ENCODE peak calls at places on chromosomes 5 and 9, in nine cellular contexts. One of them, this sample, is unnamed.

GRCh38 chr5:989961-990530 is 18.6 kb upstream of the NKD2 start:
- DNase-seq in GM12865: no peak
- DNase-seq in OCI-LY7: no peak
- DNase-seq in mucosa of gallbladder: no peak
- DNase-seq in HFF-Myc: no peak
- DNase-seq in heart right ventricle: peak; percentile 81
- DNase-seq in breast epithelium: no peak
- DNase-seq in PC-9: peak; percentile 52
- DNase-seq in neural crest cell: peak; percentile 45
- DNase-seq in this sample: peak; percentile 66

GRCh38 chr5:158013939-158014338 is 155.0 kb upstream of the CLINT1 start:
- DNase-seq in GM12865: peak; percentile 21
- DNase-seq in OCI-LY7: peak; percentile 43
- DNase-seq in mucosa of gallbladder: peak; percentile 27
- DNase-seq in HFF-Myc: no peak
- DNase-seq in heart right ventricle: peak; percentile 32
- DNase-seq in breast epithelium: no peak
- DNase-seq in PC-9: no peak
- DNase-seq in neural crest cell: no peak
- DNase-seq in this sample: peak; percentile 51

GRCh38 chr5:3277590-3278196 is 317.9 kb upstream of the IRX1 start:
- DNase-seq in GM12865: no peak
- DNase-seq in OCI-LY7: no peak
- DNase-seq in mucosa of gallbladder: no peak
- DNase-seq in HFF-Myc: no peak
- DNase-seq in heart right ventricle: no peak
- DNase-seq in breast epithelium: no peak
- DNase-seq in PC-9: no peak
- DNase-seq in neural crest cell: no peak
- DNase-seq in this sample: peak; percentile 51

GRCh38 chr9:69946800-69947437 is 96.7 kb upstream of the MAMDC2 start:
- DNase-seq in GM12865: no peak
- DNase-seq in OCI-LY7: no peak
- DNase-seq in mucosa of gallbladder: no peak
- DNase-seq in HFF-Myc: peak; percentile 76
- DNase-seq in heart right ventricle: no peak
- DNase-seq in breast epithelium: no peak
- DNase-seq in PC-9: peak; percentile 34
- DNase-seq in neural crest cell: no peak
- DNase-seq in this sample: no peak

GRCh38 chr9:136297766-136298735 is 5.8 kb downstream of the CCDC187 start:
- DNase-seq in GM12865: no peak
- DNase-seq in OCI-LY7: no peak
- DNase-seq in mucosa of gallbladder: no peak
- DNase-seq in HFF-Myc: no peak
- DNase-seq in heart right ventricle: no peak
- DNase-seq in breast epithelium: no peak
- DNase-seq in PC-9: no peak
- DNase-seq in neural crest cell: no peak
- DNase-seq in this sample: no peak

GRCh38 chr9:27086818-27087680 is 22.0 kb upstream of the TEK start:
- DNase-seq in GM12865: no peak
- DNase-seq in OCI-LY7: no peak
- DNase-seq in mucosa of gallbladder: no peak
- DNase-seq in HFF-Myc: no peak
- DNase-seq in heart right ventricle: no peak
- DNase-seq in breast epithelium: no peak
- DNase-seq in PC-9: peak; percentile 24
- DNase-seq in neural crest cell: no peak
- DNase-seq in this sample: no peak

GRCh38 chr5:1079961-1080360 is 31.9 kb downstream of the SLC12A7 start:
- DNase-seq in GM12865: no peak
- DNase-seq in OCI-LY7: no peak
- DNase-seq in mucosa of gallbladder: no peak
- DNase-seq in HFF-Myc: no peak
- DNase-seq in heart right ventricle: no peak
- DNase-seq in breast epithelium: no peak
- DNase-seq in PC-9: no peak
- DNase-seq in neural crest cell: no peak
- DNase-seq in this sample: no peak

GRCh38 chr5:23014251-23014650 is 161.1 kb upstream of the CDH12 start:
- DNase-seq in GM12865: no peak
- DNase-seq in OCI-LY7: no peak
- DNase-seq in mucosa of gallbladder: no peak
- DNase-seq in HFF-Myc: no peak
- DNase-seq in heart right ventricle: no peak
- DNase-seq in breast epithelium: no peak
- DNase-seq in PC-9: no peak
- DNase-seq in neural crest cell: no peak
- DNase-seq in this sample: no peak

GRCh38 chr5:177362871-177363507 is 5.3 kb downstream of the RGS14 start:
- DNase-seq in GM12865: peak; percentile 86
- DNase-seq in OCI-LY7: peak; percentile 48
- DNase-seq in mucosa of gallbladder: peak; percentile 58
- DNase-seq in HFF-Myc: peak; percentile 14
- DNase-seq in heart right ventricle: peak; percentile 41
- DNase-seq in breast epithelium: peak; percentile 73
- DNase-seq in PC-9: peak; percentile 80
- DNase-seq in neural crest cell: peak; percentile 37
- DNase-seq in this sample: peak; percentile 87

GRCh38 chr5:38765461-38765861 is 80.4 kb upstream of the OSMR start:
- DNase-seq in GM12865: no peak
- DNase-seq in OCI-LY7: no peak
- DNase-seq in mucosa of gallbladder: no peak
- DNase-seq in HFF-Myc: no peak
- DNase-seq in heart right ventricle: no peak
- DNase-seq in breast epithelium: no peak
- DNase-seq in PC-9: no peak
- DNase-seq in neural crest cell: no peak
- DNase-seq in this sample: no peak

GRCh38 chr9:114283551-114284111 is 39.3 kb upstream of the ORM1 start:
- DNase-seq in GM12865: no peak
- DNase-seq in OCI-LY7: no peak
- DNase-seq in mucosa of gallbladder: no peak
- DNase-seq in HFF-Myc: no peak
- DNase-seq in heart right ventricle: no peak
- DNase-seq in breast epithelium: no peak
- DNase-seq in PC-9: no peak
- DNase-seq in neural crest cell: no peak
- DNase-seq in this sample: no peak

GRCh38 chr5:178335287-178336030 is 102.9 kb upstream of the PHYKPL start:
- DNase-seq in GM12865: no peak
- DNase-seq in OCI-LY7: no peak
- DNase-seq in mucosa of gallbladder: no peak
- DNase-seq in HFF-Myc: no peak
- DNase-seq in heart right ventricle: no peak
- DNase-seq in breast epithelium: no peak
- DNase-seq in PC-9: no peak
- DNase-seq in neural crest cell: no peak
- DNase-seq in this sample: no peak

GRCh38 chr9:99822596-99823391 is 1.1 kb downstream of the NR4A3 start:
- DNase-seq in GM12865: peak; percentile 49
- DNase-seq in OCI-LY7: peak; percentile 39
- DNase-seq in mucosa of gallbladder: peak; percentile 18
- DNase-seq in HFF-Myc: no peak
- DNase-seq in heart right ventricle: peak; percentile 33
- DNase-seq in breast epithelium: no peak
- DNase-seq in PC-9: peak; percentile 35
- DNase-seq in neural crest cell: peak; percentile 41
- DNase-seq in this sample: peak; percentile 81

GRCh38 chr9:18442629-18443491 is 31.1 kb upstream of the ADAMTSL1 start:
- DNase-seq in GM12865: peak; percentile 83
- DNase-seq in OCI-LY7: peak; percentile 70
- DNase-seq in mucosa of gallbladder: peak; percentile 64
- DNase-seq in HFF-Myc: peak; percentile 63
- DNase-seq in heart right ventricle: peak; percentile 74
- DNase-seq in breast epithelium: peak; percentile 67
- DNase-seq in PC-9: peak; percentile 46
- DNase-seq in neural crest cell: peak; percentile 70
- DNase-seq in this sample: peak; percentile 86

GRCh38 chr9:90107021-90107771 is 502.4 kb downstream of the GADD45G start:
- DNase-seq in GM12865: no peak
- DNase-seq in OCI-LY7: no peak
- DNase-seq in mucosa of gallbladder: peak; percentile 72
- DNase-seq in HFF-Myc: peak; percentile 11
- DNase-seq in heart right ventricle: peak; percentile 79
- DNase-seq in breast epithelium: no peak
- DNase-seq in PC-9: peak; percentile 14
- DNase-seq in neural crest cell: no peak
- DNase-seq in this sample: no peak

GRCh38 chr9:114405294-114406034 is 17.7 kb upstream of the AKNA start:
- DNase-seq in GM12865: peak; percentile 85
- DNase-seq in OCI-LY7: peak; percentile 90
- DNase-seq in mucosa of gallbladder: peak; percentile 87
- DNase-seq in HFF-Myc: no peak
- DNase-seq in heart right ventricle: peak; percentile 84
- DNase-seq in breast epithelium: peak; percentile 62
- DNase-seq in PC-9: peak; percentile 76
- DNase-seq in neural crest cell: peak; percentile 76
- DNase-seq in this sample: peak; percentile 92

GRCh38 chr5:9545959-9546851 is at the start of gene SEMA5A:
- DNase-seq in GM12865: peak; percentile 19
- DNase-seq in OCI-LY7: no peak
- DNase-seq in mucosa of gallbladder: peak; percentile 64
- DNase-seq in HFF-Myc: no peak
- DNase-seq in heart right ventricle: peak; percentile 78
- DNase-seq in breast epithelium: peak; percentile 69
- DNase-seq in PC-9: peak; percentile 27
- DNase-seq in neural crest cell: peak; percentile 58
- DNase-seq in this sample: peak; percentile 73

GRCh38 chr5:127351418-127351817 is 60.8 kb downstream of the MEGF10 start:
- DNase-seq in GM12865: no peak
- DNase-seq in OCI-LY7: no peak
- DNase-seq in mucosa of gallbladder: no peak
- DNase-seq in HFF-Myc: no peak
- DNase-seq in heart right ventricle: no peak
- DNase-seq in breast epithelium: no peak
- DNase-seq in PC-9: no peak
- DNase-seq in neural crest cell: no peak
- DNase-seq in this sample: no peak

GRCh38 chr5:105954341-105954740 is 1716.4 kb downstream of the EFNA5 start:
- DNase-seq in GM12865: no peak
- DNase-seq in OCI-LY7: no peak
- DNase-seq in mucosa of gallbladder: no peak
- DNase-seq in HFF-Myc: no peak
- DNase-seq in heart right ventricle: no peak
- DNase-seq in breast epithelium: no peak
- DNase-seq in PC-9: no peak
- DNase-seq in neural crest cell: no peak
- DNase-seq in this sample: no peak

GRCh38 chr5:178106556-178107239 is 6.6 kb upstream of the N4BP3 start:
- DNase-seq in GM12865: peak; percentile 48
- DNase-seq in OCI-LY7: no peak
- DNase-seq in mucosa of gallbladder: no peak
- DNase-seq in HFF-Myc: no peak
- DNase-seq in heart right ventricle: no peak
- DNase-seq in breast epithelium: no peak
- DNase-seq in PC-9: peak; percentile 49
- DNase-seq in neural crest cell: no peak
- DNase-seq in this sample: no peak

GRCh38 chr9:33135086-33135958 is 31.8 kb downstream of the B4GALT1 start:
- DNase-seq in GM12865: no peak
- DNase-seq in OCI-LY7: no peak
- DNase-seq in mucosa of gallbladder: no peak
- DNase-seq in HFF-Myc: no peak
- DNase-seq in heart right ventricle: peak; percentile 72
- DNase-seq in breast epithelium: no peak
- DNase-seq in PC-9: no peak
- DNase-seq in neural crest cell: no peak
- DNase-seq in this sample: no peak

GRCh38 chr9:121842612-121842978 is 191.2 kb downstream of the DAB2IP start:
- DNase-seq in GM12865: no peak
- DNase-seq in OCI-LY7: no peak
- DNase-seq in mucosa of gallbladder: no peak
- DNase-seq in HFF-Myc: no peak
- DNase-seq in heart right ventricle: no peak
- DNase-seq in breast epithelium: no peak
- DNase-seq in PC-9: no peak
- DNase-seq in neural crest cell: no peak
- DNase-seq in this sample: no peak

This sample was measured in GM23338.